ENCODE peak calls at places on chromosomes 4 and X, in five cellular contexts. Y is fibroblast of pulmonary artery, O is astrocyte of the spinal cord, P is BJ, J is Peyer's patch. U is an unnamed sample.

GRCh38 chrX:39050427-39050826 is 249.2 kb downstream of the MID1IP1 start:
- DNase-seq in Y (no peak), O (no peak), J (no peak), P (no peak), U (no peak)

GRCh38 chrX:24357101-24357500 is 3.3 kb upstream of the SUPT20HL1 start:
- DNase-seq in J (no peak), P (no peak), O (no peak), Y (peak; percentile 63), U (no peak)

GRCh38 chr4:41428941-41429669 is 108.9 kb upstream of the LIMCH1 start:
- DNase-seq in Y (no peak), O (no peak), P (no peak), J (no peak), U (no peak)

GRCh38 chrX:125132274-125132673 is 187.4 kb upstream of the TEX13C start:
- DNase-seq in Y (no peak), O (no peak), J (no peak), P (no peak), U (no peak)

GRCh38 chrX:45400380-45400779 is 199.7 kb upstream of the DIPK2B start:
- DNase-seq in P (no peak), J (no peak), O (peak; percentile 73), Y (peak; percentile 65), U (peak; percentile 64)

GRCh38 chr4:88522702-88523324 is 763 bp downstream of the PYURF start:
- DNase-seq in P (no peak), Y (peak; percentile 59), J (peak; percentile 54), O (peak; percentile 46), U (no peak)

GRCh38 chr4:83272900-83273299 is 11.7 kb downstream of the COQ2 start:
- DNase-seq in O (no peak), P (no peak), J (no peak), Y (no peak), U (no peak)

GRCh38 chrX:34332336-34332735 is 200.2 kb upstream of the FAM47A start:
- DNase-seq in P (no peak), O (no peak), Y (peak; percentile 1), J (no peak), U (no peak)

GRCh38 chrX:118047446-118048186 is 69.0 kb downstream of the KLHL13 start:
- DNase-seq in P (no peak), Y (no peak), O (no peak), J (no peak), U (no peak)

GRCh38 chr4:92862509-92862908 is 558.7 kb downstream of the GRID2 start:
- DNase-seq in J (no peak), P (no peak), Y (no peak), O (no peak), U (no peak)

GRCh38 chr4:24321637-24322036 is 262.7 kb downstream of the DHX15 start:
- DNase-seq in Y (no peak), P (no peak), O (no peak), J (no peak), U (no peak)

GRCh38 chr4:113591982-113592381 is 169.6 kb downstream of the CAMK2D start:
- DNase-seq in J (no peak), O (peak; percentile 58), Y (peak; percentile 57), P (no peak), U (peak; percentile 81)

GRCh38 chr4:119025440-119025839 is 110.2 kb upstream of the MYOZ2 start:
- DNase-seq in P (no peak), O (peak; percentile 47), J (no peak), Y (peak; percentile 70), U (no peak)

GRCh38 chrX:71251456-71251973 is 2.4 kb downstream of the ZMYM3 start:
- DNase-seq in P (no peak), O (no peak), J (no peak), Y (no peak), U (no peak)

GRCh38 chrX:149161438-149162088 is 343.5 kb downstream of the IDS start:
- DNase-seq in J (no peak), Y (peak; percentile 16), O (no peak), P (no peak), U (no peak)

GRCh38 chr4:38223801-38224236 is 263.6 kb downstream of the PTTG2 start:
- DNase-seq in O (no peak), J (peak; percentile 57), P (no peak), Y (no peak), U (no peak)

GRCh38 chrX:153075366-153075765 is 3.1 kb downstream of the PNMA6A start:
- DNase-seq in Y (no peak), O (no peak), P (no peak), J (no peak), U (no peak)

GRCh38 chr4:2789351-2789750 is 3.5 kb upstream of the SH3BP2 start:
- DNase-seq in Y (no peak), J (no peak), P (no peak), O (no peak), U (no peak)

GRCh38 chrX:131703646-131704045 is 159.8 kb downstream of the OR13H1 start:
- DNase-seq in J (no peak), P (no peak), O (no peak), Y (no peak), U (no peak)

GRCh38 chr4:23930750-23931488 is 41.1 kb upstream of the PPARGC1A start:
- DNase-seq in Y (peak; percentile 26), J (peak; percentile 82), O (no peak), P (no peak), U (peak; percentile 96)

GRCh38 chrX:23373129-23373804 is 38.6 kb downstream of the PTCHD1 start:
- DNase-seq in Y (peak; percentile 61), J (no peak), P (no peak), O (peak; percentile 82), U (peak; percentile 26)

GRCh38 chr4:168551945-168552695 is 55.3 kb downstream of the PALLD start:
- DNase-seq in P (no peak), O (no peak), Y (no peak), J (no peak), U (no peak)

GRCh38 chrX:119692241-119693031 is 532 bp downstream of the SEPTIN6 start:
- DNase-seq in P (no peak), O (peak; percentile 20), Y (peak; percentile 62), J (peak; percentile 54), U (no peak)

GRCh38 chrX:119693996-119694451 is 1.1 kb upstream of the SEPTIN6 start:
- DNase-seq in Y (no peak), O (no peak), J (no peak), P (no peak), U (no peak)

GRCh38 chrX:119690921-119691716 is 1.8 kb downstream of the SEPTIN6 start:
- DNase-seq in J (no peak), Y (peak; percentile 67), P (no peak), O (no peak), U (no peak)

GRCh38 chrX:119694601-119695534 is 1.9 kb upstream of the SEPTIN6 start:
- DNase-seq in P (no peak), J (no peak), Y (no peak), O (no peak), U (no peak)

GRCh38 chrX:119693032-119693995 is at the start of gene SEPTIN6:
- DNase-seq in J (peak; percentile 65), Y (peak; percentile 69), P (no peak), O (peak; percentile 75), U (no peak)
- TF ChIP-seq CTCF in J (peak; percentile 15), Y (no peak), P (no peak), O (no peak), U (no peak)

GRCh38 chr4:1172971-1173757 is 781 bp upstream of the SPON2 start:
- DNase-seq in O (peak; percentile 66), J (peak; percentile 51), Y (peak; percentile 54), P (peak; percentile 73), U (no peak)

GRCh38 chr4:1171306-1172227 is 816 bp downstream of the SPON2 start:
- DNase-seq in O (no peak), J (peak; percentile 55), P (no peak), Y (no peak), U (no peak)

GRCh38 chr4:1170156-1170804 is 2.1 kb downstream of the SPON2 start:
- DNase-seq in Y (no peak), P (no peak), J (no peak), O (no peak), U (no peak)

GRCh38 chr4:1170805-1171305 is 1.5 kb downstream of the SPON2 start:
- DNase-seq in O (no peak), Y (no peak), P (no peak), J (no peak), U (no peak)

DNA sequence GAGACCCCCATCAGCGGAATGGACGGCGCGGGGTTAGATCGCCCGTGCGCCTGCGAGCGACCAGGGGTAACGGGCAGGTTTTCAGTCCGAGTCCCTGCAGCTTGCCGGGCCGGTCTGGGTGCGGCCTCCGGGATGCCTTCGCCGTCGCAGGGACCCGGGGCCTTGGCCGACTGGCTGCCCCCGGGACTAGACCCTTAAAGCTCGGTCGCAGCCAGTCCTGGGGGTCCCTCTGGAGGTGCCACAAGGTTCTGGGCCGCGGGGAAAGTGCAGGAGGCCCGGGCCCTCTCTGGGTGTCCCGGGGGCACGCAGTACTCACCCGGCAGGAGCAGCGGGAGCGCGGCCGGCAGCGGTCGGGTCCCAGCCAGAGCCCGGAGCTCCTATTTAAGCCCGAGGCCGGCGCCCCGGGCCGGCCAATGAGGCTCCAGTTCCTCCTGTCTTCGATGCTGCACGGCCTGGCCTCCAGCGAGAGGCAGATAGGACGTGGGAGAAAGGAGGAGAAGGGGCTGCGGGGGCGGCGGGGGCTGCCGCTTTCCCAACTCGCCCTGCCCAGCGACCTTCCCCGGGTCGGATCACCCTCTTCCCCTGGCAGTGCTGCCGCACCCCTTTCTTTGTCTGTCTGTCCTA is at the start of gene SPON2:
- DNase-seq in Y (peak; percentile 59), O (peak; percentile 26), J (peak; percentile 60), P (no peak), U (no peak)
- H3K4me3 ChIP-seq in Y (peak within 1 kb of the TSS; percentile 56), O (peak within 1 kb of the TSS; percentile 40), J (peak within 1 kb of the TSS; percentile 53), P (peak within 1 kb of the TSS; percentile 37), U (peak within 1 kb of the TSS; percentile 26)

GRCh38 chr4:1347410-1347864 is 429 bp downstream of the UVSSA start:
- DNase-seq in Y (peak; percentile 88), P (no peak), O (peak; percentile 84), J (peak; percentile 82), U (peak; percentile 62)
- TF ChIP-seq CTCF in Y (no peak), P (no peak), O (no peak), J (peak; percentile 15), U (no peak)

DNA sequence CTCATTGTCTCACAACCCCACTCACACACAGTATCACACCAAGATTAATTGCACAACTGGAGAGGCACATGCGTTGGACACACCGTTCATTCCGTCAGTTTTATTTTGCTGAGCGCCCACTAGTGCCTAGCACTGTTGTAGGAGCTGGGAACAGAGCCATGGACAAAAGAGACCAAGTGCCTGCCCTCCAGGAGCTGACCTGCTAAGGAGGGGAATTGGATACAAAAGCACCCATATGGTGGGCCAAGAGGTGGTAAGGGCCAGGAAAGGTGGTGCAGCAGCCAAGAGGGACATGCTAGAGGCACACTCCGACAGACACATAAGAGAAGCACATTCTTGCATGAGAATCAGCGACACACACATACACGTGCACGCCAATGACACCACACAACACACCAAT is 705 bp upstream of the CRMP1 start:
- DNase-seq in J (no peak), P (no peak), Y (no peak), O (no peak), U (no peak)
- H3K4me3 ChIP-seq in J (no peak overlapping the region), P (no peak overlapping the region), Y (no peak overlapping the region), O (no peak overlapping the region), U (no peak overlapping the region)

DNA sequence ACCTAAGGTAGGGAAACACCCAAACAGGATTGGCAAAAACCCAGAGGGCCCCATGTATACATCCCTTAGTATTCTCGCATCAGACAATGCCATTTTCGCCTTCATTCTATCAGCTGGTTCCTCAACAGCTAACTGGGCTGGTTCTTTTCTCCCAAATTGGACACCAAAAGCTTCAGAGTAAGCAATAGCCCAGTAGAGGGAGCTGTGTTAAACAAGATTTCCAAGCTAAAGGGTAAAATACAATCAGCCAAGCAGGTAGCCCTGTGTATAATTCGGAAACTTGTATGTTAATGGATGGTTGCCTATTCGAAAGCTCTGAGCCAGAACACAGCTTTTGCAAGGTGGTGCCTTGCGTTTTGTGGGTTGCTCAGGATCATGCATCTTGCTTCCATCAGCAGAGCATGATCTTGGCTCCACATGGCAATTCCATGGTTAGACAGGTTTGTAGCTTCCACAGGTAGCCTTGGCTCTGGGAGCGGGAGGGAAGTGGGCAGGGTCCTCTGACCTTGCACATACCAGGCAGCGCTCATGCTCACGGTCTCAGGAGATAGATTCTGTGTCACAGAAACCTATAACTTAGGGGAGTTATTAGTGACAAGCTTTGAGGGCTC is 115.2 kb upstream of the LNX1 start:
- DNase-seq in J (no peak), P (no peak), Y (peak; percentile 86), O (peak; percentile 70), U (no peak)
- TF ChIP-seq CTCF in J (peak; percentile 58), P (peak; percentile 77), Y (peak; percentile 79), O (peak; percentile 73), U (peak; percentile 79)